ENCODE peak calls at places on chromosomes 6 and 20, in ten cellular contexts. P is CD8-positive, alpha-beta T cell; Q is SJSA1; X is NCI-H1105; S is DMS153; B is NCI-H345; V is GM12865; U is M059J; A is fibroblast of pulmonary artery; E is PC-3. J is an unnamed sample.

GRCh38 chr20:53550590-53551187 is 43.0 kb downstream of the ZNF217 start:
- DNase-seq in S (no peak), X (no peak), A (peak), P (no peak), U (peak), V (no peak), B (no peak), Q (no peak), E (no peak), J (no peak)

GRCh38 chr6:89281779-89282246 is 33.3 kb downstream of the GABRR2 start:
- DNase-seq in P (no peak), E (peak), Q (no peak), X (no peak), A (peak), U (peak), V (peak), B (no peak), S (no peak), J (peak)

GRCh38 chr20:2619337-2619736 is 33.1 kb upstream of the NOP56 start:
- DNase-seq in V (no peak), P (no peak), A (no peak), E (no peak), Q (no peak), U (no peak), S (no peak), X (no peak), B (no peak), J (no peak)

GRCh38 chr20:57089701-57090144 is 176.7 kb downstream of the BMP7 start:
- DNase-seq in P (peak), Q (peak), V (peak), B (peak), X (peak), E (peak), S (no peak), A (peak), U (peak), J (peak)

GRCh38 chr6:22043284-22043962 is 253.4 kb downstream of the PRL start:
- DNase-seq in P (no peak), S (no peak), V (no peak), A (peak), U (no peak), E (no peak), B (no peak), X (no peak), Q (no peak), J (peak)

GRCh38 chr6:102381203-102381602 is 987.7 kb downstream of the GRIK2 start:
- DNase-seq in S (no peak), Q (no peak), A (no peak), P (no peak), U (no peak), E (peak), B (no peak), X (no peak), V (no peak), J (no peak)

GRCh38 chr20:52379723-52380336 is 188.3 kb upstream of the ZFP64 start:
- DNase-seq in Q (no peak), X (no peak), V (peak), E (peak), A (peak), U (peak), P (no peak), S (no peak), B (peak), J (peak)

GRCh38 chr20:3560578-3560977 is 89.8 kb downstream of the ATRN start:
- DNase-seq in Q (no peak), U (peak), B (no peak), V (no peak), P (no peak), E (peak), X (no peak), A (no peak), S (no peak), J (peak)

GRCh38 chr6:144582939-144583613 is 297.9 kb downstream of the UTRN start:
- DNase-seq in P (no peak), B (no peak), E (no peak), Q (no peak), S (peak), V (peak), U (peak), X (peak), A (no peak), J (peak)

GRCh38 chr6:134249759-134250602 is 67.9 kb downstream of the SGK1 start:
- DNase-seq in U (peak), S (no peak), A (peak), B (no peak), P (no peak), V (no peak), Q (no peak), X (no peak), E (no peak), J (no peak)

GRCh38 chr6:63573899-63574553 is 1.7 kb downstream of the LOC128125822 start:
- DNase-seq in S (peak), Q (peak), V (peak), B (peak), P (no peak), A (peak), E (peak), X (peak), U (peak), J (peak)

GRCh38 chr6:10487668-10488327 is 33.4 kb upstream of the GCNT2 start:
- DNase-seq in Q (no peak), A (no peak), P (no peak), V (no peak), U (no peak), E (no peak), X (no peak), B (no peak), S (no peak), J (no peak)

GRCh38 chr6:27477318-27478013 is 4.6 kb upstream of the ZNF184 start:
- DNase-seq in U (no peak), P (no peak), X (no peak), S (no peak), Q (no peak), B (no peak), A (no peak), E (no peak), V (no peak), J (no peak)

GRCh38 chr6:11491998-11492397 is 45.6 kb upstream of the TMEM170B start:
- DNase-seq in A (no peak), B (no peak), Q (no peak), S (no peak), E (no peak), X (no peak), U (peak), P (no peak), V (peak), J (no peak)

GRCh38 chr6:11258260-11259237 is 26.1 kb upstream of the NEDD9 start:
- DNase-seq in E (no peak), Q (no peak), U (peak), A (no peak), P (no peak), X (no peak), V (peak), S (no peak), B (no peak), J (no peak)

GRCh38 chr20:62831361-62831788 is 14.5 kb downstream of the COL9A3 start:
- DNase-seq in V (no peak), E (no peak), B (no peak), Q (no peak), X (no peak), A (no peak), S (no peak), U (peak), P (no peak), J (no peak)

GRCh38 chr20:63132715-63133471 is 83.0 kb downstream of the YTHDF1 start:
- DNase-seq in B (no peak), E (no peak), X (no peak), U (no peak), Q (peak), A (no peak), V (no peak), S (no peak), P (no peak), J (no peak)

GRCh38 chr6:140537834-140538680 is 1163.6 kb upstream of the CITED2 start:
- DNase-seq in U (peak), S (no peak), V (peak), A (peak), Q (peak), B (no peak), X (no peak), P (no peak), E (peak), J (peak)

GRCh38 chr6:115415378-115415777 is 645.3 kb downstream of the FRK start:
- DNase-seq in V (no peak), P (no peak), S (no peak), B (no peak), X (no peak), A (no peak), Q (no peak), E (no peak), U (no peak), J (no peak)

GRCh38 chr6:35736293-35736894 is 438 bp upstream of the ARMC12 start:
- DNase-seq in P (peak), E (peak), V (peak), Q (peak), B (peak), A (peak), S (no peak), U (peak), X (peak), J (peak)

GRCh38 chr20:63657260-63657936 is 714 bp upstream of the RTEL1 start:
- DNase-seq in S (no peak), V (no peak), E (no peak), Q (no peak), X (no peak), U (no peak), B (no peak), P (no peak), A (no peak), J (peak)

GRCh38 chr6:106628658-106629102 is 618 bp downstream of the RTN4IP1 start:
- DNase-seq in P (no peak), S (no peak), Q (no peak), B (no peak), E (peak), A (no peak), U (no peak), X (no peak), V (no peak), J (peak)

GRCh38 chr6:17211101-17211500 is 70.1 kb upstream of the RBM24 start:
- DNase-seq in S (no peak), B (no peak), V (no peak), U (no peak), Q (no peak), P (no peak), X (no peak), A (no peak), E (no peak), J (no peak)

GRCh38 chr20:4726710-4727391 is 5.1 kb downstream of the PRND start:
- DNase-seq in S (no peak), Q (no peak), B (no peak), A (peak), E (no peak), U (peak), P (no peak), V (peak), X (no peak), J (peak)

GRCh38 chr6:144776031-144776819 is 491.1 kb downstream of the UTRN start:
- DNase-seq in P (no peak), E (no peak), S (no peak), B (no peak), U (no peak), Q (no peak), V (no peak), X (no peak), A (no peak), J (peak)

GRCh38 chr20:49765846-49766541 is 46.6 kb upstream of the SLC9A8 start:
- DNase-seq in S (no peak), A (peak), E (no peak), X (no peak), U (no peak), B (no peak), V (no peak), Q (no peak), P (no peak), J (no peak)

GRCh38 chr6:2467929-2468600 is 222.7 kb upstream of the GMDS start:
- DNase-seq in B (no peak), P (no peak), E (no peak), A (no peak), V (no peak), Q (no peak), X (no peak), S (no peak), U (no peak), J (no peak)

GRCh38 chr6:83215131-83216047 is 22.2 kb downstream of the RWDD2A start:
- DNase-seq in A (peak), Q (peak), S (peak), P (peak), X (peak), U (peak), V (peak), B (peak), E (peak), J (peak)

GRCh38 chr6:158595223-158595622 is 35.3 kb downstream of the TMEM181 start:
- DNase-seq in Q (no peak), S (no peak), B (no peak), E (no peak), X (no peak), U (no peak), V (peak), A (peak), P (no peak), J (no peak)

GRCh38 chr6:167426620-167427019 is 101.7 kb downstream of the TTLL2 start:
- DNase-seq in V (no peak), A (no peak), B (no peak), U (no peak), E (no peak), P (no peak), X (no peak), S (peak), Q (no peak), J (no peak)

J was measured in kidney tubule cell.